ENCODE peak calls at places on chromosomes 6 and 20, in seven cellular contexts. C, I, U, X, G, K and F are unnamed samples.

GRCh38 chr20:38937978-38938473 is 11.8 kb downstream of the FAM83D start:
- DNase-seq in K (no peak), C (no peak), X (no peak), I (no peak), U (no peak), G (no peak), F (no peak)

GRCh38 chr6:115634899-115635298 is 425.8 kb downstream of the FRK start:
- DNase-seq in K (no peak), U (no peak), G (no peak), I (no peak), X (no peak), C (no peak), F (no peak)

GRCh38 chr6:37033255-37033654 is 27.8 kb downstream of the FGD2 start:
- DNase-seq in U (peak), K (no peak), C (no peak), G (no peak), X (no peak), I (no peak), F (peak)

GRCh38 chr20:39861381-39861780 is 827.7 kb downstream of the MAFB start:
- DNase-seq in I (no peak), X (no peak), C (no peak), G (no peak), U (no peak), K (no peak), F (no peak)

GRCh38 chr20:10565191-10565921 is 108.4 kb downstream of the JAG1 start:
- DNase-seq in X (no peak), K (no peak), C (no peak), I (no peak), U (peak), G (no peak), F (no peak)

GRCh38 chr20:61896058-61896961 is 169.4 kb downstream of the TAF4 start:
- DNase-seq in X (no peak), U (peak), K (no peak), I (peak), G (peak), C (peak), F (no peak)

GRCh38 chr20:51128198-51128597 is 105.3 kb upstream of the KCNG1 start:
- DNase-seq in G (no peak), X (no peak), C (no peak), U (peak), K (no peak), I (no peak), F (no peak)

GRCh38 chr20:2738331-2738730 is 45.8 kb downstream of the EBF4 start:
- DNase-seq in I (no peak), K (no peak), X (no peak), G (no peak), C (no peak), U (no peak), F (no peak)

GRCh38 chr6:152635949-152636674 is 1.1 kb downstream of the SYNE1 start:
- DNase-seq in U (no peak), X (no peak), G (no peak), K (no peak), C (no peak), I (no peak), F (peak)

GRCh38 chr20:20736303-20736702 is 23.9 kb upstream of the RALGAPA2 start:
- DNase-seq in I (no peak), G (no peak), U (no peak), K (no peak), C (no peak), X (no peak), F (no peak)

GRCh38 chr20:1674361-1674760 is 16.8 kb upstream of the SIRPG start:
- DNase-seq in C (no peak), K (peak), G (no peak), X (no peak), U (peak), I (no peak), F (no peak)

GRCh38 chr6:49937017-49937416 is 26.9 kb downstream of the DEFB114 start:
- DNase-seq in K (no peak), C (no peak), U (no peak), G (no peak), X (no peak), I (no peak), F (no peak)

GRCh38 chr6:104473021-104473429 is 386.7 kb downstream of the HACE1 start:
- DNase-seq in G (no peak), C (no peak), K (no peak), I (no peak), X (no peak), U (no peak), F (no peak)

GRCh38 chr6:117483645-117484016 is 1.2 kb downstream of the DCBLD1 start:
- DNase-seq in K (peak), C (peak), G (no peak), I (no peak), X (peak), U (peak), F (peak)